ENCODE peak calls at places on chromosomes 11 and 22, in four cellular contexts. One of them, this sample, is unnamed.

GRCh38 chr22:49815641-49816071 is 12.0 kb downstream of the BRD1 start:
- DNase-seq in lower leg skin: no peak
- DNase-seq in choroid plexus epithelial cell: peak
- DNase-seq in neural crest cell: no peak
- DNase-seq in this sample: no peak

GRCh38 chr11:73996161-73996747 is 12.6 kb downstream of the UCP3 start:
- DNase-seq in lower leg skin: no peak
- DNase-seq in choroid plexus epithelial cell: no peak
- DNase-seq in neural crest cell: no peak
- DNase-seq in this sample: no peak

GRCh38 chr11:121099885-121100284 is 1.2 kb upstream of the TECTA start:
- DNase-seq in lower leg skin: no peak
- DNase-seq in choroid plexus epithelial cell: peak
- DNase-seq in neural crest cell: no peak
- DNase-seq in this sample: no peak

GRCh38 chr11:60951611-60951908 is 416 bp downstream of the SLC15A3 start:
- DNase-seq in lower leg skin: no peak
- DNase-seq in choroid plexus epithelial cell: no peak
- DNase-seq in neural crest cell: no peak
- DNase-seq in this sample: no peak

GRCh38 chr11:32039149-32039548 is 51.7 kb upstream of the RCN1 start:
- DNase-seq in lower leg skin: no peak
- DNase-seq in choroid plexus epithelial cell: no peak
- DNase-seq in neural crest cell: no peak
- DNase-seq in this sample: no peak

GRCh38 chr11:56783448-56784041 is 35.0 kb upstream of the OR9G4 start:
- DNase-seq in lower leg skin: no peak
- DNase-seq in choroid plexus epithelial cell: peak
- DNase-seq in neural crest cell: peak
- DNase-seq in this sample: peak

GRCh38 chr22:47307326-47307725 is 544.9 kb downstream of the TBC1D22A start:
- DNase-seq in lower leg skin: peak
- DNase-seq in choroid plexus epithelial cell: peak
- DNase-seq in neural crest cell: no peak
- DNase-seq in this sample: peak

GRCh38 chr22:45211435-45211834 is 29.3 kb downstream of the KIAA0930 start:
- DNase-seq in lower leg skin: no peak
- DNase-seq in choroid plexus epithelial cell: no peak
- DNase-seq in neural crest cell: no peak
- DNase-seq in this sample: no peak

GRCh38 chr11:110433393-110434333 is 3.9 kb downstream of the FDX1 start:
- DNase-seq in lower leg skin: no peak
- DNase-seq in choroid plexus epithelial cell: peak
- DNase-seq in neural crest cell: no peak
- DNase-seq in this sample: peak

GRCh38 chr11:6438979-6439571 is 1.7 kb downstream of the HPX start:
- DNase-seq in lower leg skin: no peak
- DNase-seq in choroid plexus epithelial cell: peak
- DNase-seq in neural crest cell: peak
- DNase-seq in this sample: peak
- TF ChIP-seq CTCF in lower leg skin: no peak
- TF ChIP-seq CTCF in choroid plexus epithelial cell: peak
- TF ChIP-seq CTCF in neural crest cell: peak
- TF ChIP-seq CTCF in this sample: peak

GRCh38 chr22:42909363-42910058 is 52.4 kb upstream of the ARFGAP3 start:
- DNase-seq in lower leg skin: no peak
- DNase-seq in choroid plexus epithelial cell: no peak
- DNase-seq in neural crest cell: no peak
- DNase-seq in this sample: no peak
- TF ChIP-seq CTCF in lower leg skin: no peak
- TF ChIP-seq CTCF in choroid plexus epithelial cell: no peak
- TF ChIP-seq CTCF in neural crest cell: no peak
- TF ChIP-seq CTCF in this sample: no peak

GRCh38 chr22:28800308-28801041 is at the start of gene XBP1:
- DNase-seq in lower leg skin: peak
- DNase-seq in choroid plexus epithelial cell: peak
- DNase-seq in neural crest cell: peak
- DNase-seq in this sample: peak

GRCh38 chr22:28799834-28800307 is 498 bp downstream of the XBP1 start:
- DNase-seq in lower leg skin: peak
- DNase-seq in choroid plexus epithelial cell: peak
- DNase-seq in neural crest cell: peak
- DNase-seq in this sample: peak

GRCh38 chr22:28801845-28802594 is 1.7 kb upstream of the XBP1 start:
- DNase-seq in lower leg skin: no peak
- DNase-seq in choroid plexus epithelial cell: no peak
- DNase-seq in neural crest cell: no peak
- DNase-seq in this sample: no peak

GRCh38 chr22:28799125-28799833 is 1.1 kb downstream of the XBP1 start:
- DNase-seq in lower leg skin: peak
- DNase-seq in choroid plexus epithelial cell: peak
- DNase-seq in neural crest cell: no peak
- DNase-seq in this sample: peak

GRCh38 chr22:28802595-28803087 is 2.3 kb upstream of the XBP1 start:
- DNase-seq in lower leg skin: no peak
- DNase-seq in choroid plexus epithelial cell: no peak
- DNase-seq in neural crest cell: no peak
- DNase-seq in this sample: no peak
- TF ChIP-seq CTCF in lower leg skin: no peak
- TF ChIP-seq CTCF in choroid plexus epithelial cell: peak
- TF ChIP-seq CTCF in neural crest cell: peak
- TF ChIP-seq CTCF in this sample: no peak

DNA sequence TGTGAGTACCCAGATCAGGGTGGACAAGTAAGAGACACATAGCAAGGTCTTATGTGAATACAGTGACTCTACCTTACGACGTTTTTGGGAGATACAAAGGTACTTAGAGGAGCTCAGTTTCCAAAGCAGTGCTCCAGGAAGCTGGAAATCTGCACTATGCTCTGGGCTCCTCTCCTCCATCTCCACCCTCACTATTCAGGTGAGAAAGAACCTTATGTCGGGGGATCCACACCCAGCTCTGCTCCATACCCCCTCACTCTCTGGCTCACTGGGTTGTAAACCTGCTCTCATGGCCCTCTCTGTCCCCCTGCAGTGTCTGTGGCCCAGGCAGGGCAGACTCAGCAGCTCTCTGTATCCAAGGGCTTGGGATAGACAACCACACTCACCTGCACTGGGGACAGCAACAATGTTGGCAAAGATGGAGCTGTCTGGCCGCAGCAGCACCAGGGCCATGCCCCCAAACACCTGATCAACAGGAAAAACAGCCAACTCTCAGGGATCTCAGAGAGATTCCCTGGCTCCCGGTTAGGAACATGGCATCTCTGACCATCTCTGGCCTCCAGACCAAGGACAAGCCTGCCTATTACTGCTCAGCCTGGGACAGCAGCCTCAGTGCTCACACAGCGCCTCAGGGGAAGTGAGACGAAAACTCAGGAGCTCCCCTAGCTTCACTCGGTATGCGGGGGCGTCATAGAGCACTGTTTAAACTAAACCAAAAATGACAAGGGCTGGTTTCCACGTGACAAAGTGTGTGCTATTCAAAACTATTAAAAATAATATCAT is 60.9 kb upstream of the TOP3B start:
- DNase-seq in lower leg skin: no peak
- DNase-seq in choroid plexus epithelial cell: no peak
- DNase-seq in neural crest cell: no peak
- DNase-seq in this sample: no peak
- TF ChIP-seq CTCF in lower leg skin: no peak
- TF ChIP-seq CTCF in choroid plexus epithelial cell: no peak
- TF ChIP-seq CTCF in neural crest cell: no peak
- TF ChIP-seq CTCF in this sample: no peak

GRCh38 chr11:130439876-130440275 is 8.6 kb upstream of the ADAMTS15 start:
- DNase-seq in lower leg skin: no peak
- DNase-seq in choroid plexus epithelial cell: no peak
- DNase-seq in neural crest cell: no peak
- DNase-seq in this sample: no peak
- TF ChIP-seq CTCF in lower leg skin: no peak
- TF ChIP-seq CTCF in choroid plexus epithelial cell: no peak
- TF ChIP-seq CTCF in neural crest cell: no peak
- TF ChIP-seq CTCF in this sample: no peak

GRCh38 chr11:2140411-2141400 is 1.5 kb upstream of the IGF2 start:
- DNase-seq in lower leg skin: no peak
- DNase-seq in choroid plexus epithelial cell: no peak
- DNase-seq in neural crest cell: no peak
- DNase-seq in this sample: no peak

GRCh38 chr11:2139691-2140337 is 625 bp upstream of the IGF2 start:
- DNase-seq in lower leg skin: no peak
- DNase-seq in choroid plexus epithelial cell: no peak
- DNase-seq in neural crest cell: no peak
- DNase-seq in this sample: no peak

GRCh38 chr11:2138436-2139117 is 612 bp downstream of the IGF2 start:
- DNase-seq in lower leg skin: no peak
- DNase-seq in choroid plexus epithelial cell: no peak
- DNase-seq in neural crest cell: no peak
- DNase-seq in this sample: no peak

GRCh38 chr11:2138075-2138435 is 1.1 kb downstream of the IGF2 start:
- DNase-seq in lower leg skin: no peak
- DNase-seq in choroid plexus epithelial cell: no peak
- DNase-seq in neural crest cell: no peak
- DNase-seq in this sample: no peak

DNA sequence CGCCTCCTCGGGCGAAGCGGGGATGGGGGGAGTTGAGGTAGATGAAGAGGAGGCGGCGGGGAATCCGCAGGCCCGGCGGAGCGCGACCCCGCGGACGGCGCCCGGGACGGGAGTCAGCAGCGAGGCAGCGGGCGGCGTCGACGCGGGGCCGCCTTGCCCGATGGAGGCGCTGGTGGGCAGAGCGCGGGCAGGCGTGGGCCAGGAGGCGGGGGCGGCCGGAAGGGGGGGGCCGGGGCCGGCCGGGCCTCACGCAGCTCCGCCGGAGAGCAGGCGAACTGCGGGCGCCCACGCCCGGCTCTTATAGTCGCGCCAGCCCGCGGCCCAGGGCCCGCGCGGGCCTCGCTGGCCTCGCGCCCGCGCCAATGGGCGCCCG is at the start of gene IGF2:
- DNase-seq in lower leg skin: no peak
- DNase-seq in choroid plexus epithelial cell: no peak
- DNase-seq in neural crest cell: no peak
- DNase-seq in this sample: no peak
- TF ChIP-seq CTCF in lower leg skin: no peak
- TF ChIP-seq CTCF in choroid plexus epithelial cell: no peak
- TF ChIP-seq CTCF in neural crest cell: peak
- TF ChIP-seq CTCF in this sample: no peak

GRCh38 chr11:27703453-27703852 is 3.2 kb upstream of the BDNF start:
- DNase-seq in lower leg skin: no peak
- DNase-seq in choroid plexus epithelial cell: peak
- DNase-seq in neural crest cell: no peak
- DNase-seq in this sample: peak
- TF ChIP-seq CTCF in lower leg skin: no peak
- TF ChIP-seq CTCF in choroid plexus epithelial cell: peak
- TF ChIP-seq CTCF in neural crest cell: no peak
- TF ChIP-seq CTCF in this sample: no peak

GRCh38 chr22:42719133-42719532 is 1.5 kb downstream of the A4GALT start:
- DNase-seq in lower leg skin: no peak
- DNase-seq in choroid plexus epithelial cell: no peak
- DNase-seq in neural crest cell: no peak
- DNase-seq in this sample: no peak
- TF ChIP-seq CTCF in lower leg skin: no peak
- TF ChIP-seq CTCF in choroid plexus epithelial cell: no peak
- TF ChIP-seq CTCF in neural crest cell: peak
- TF ChIP-seq CTCF in this sample: peak